ENCODE peak calls at places on chromosome 16, in four cellular contexts. V, I, K and F are unnamed samples.
A peak's percentile ranks its signal among the peaks of the same experiment; 100 is the strongest.

GRCh38 chr16:68642047-68642435 is 3.1 kb upstream of the CDH3 start:
- DNase-seq in V (no peak), I (no peak), K (no peak), F (no peak)

GRCh38 chr16:23342083-23342640 is 40.1 kb downstream of the SCNN1B start:
- DNase-seq in I (no peak), V (no peak), K (no peak), F (no peak)

GRCh38 chr16:59259074-59259963 is 525.2 kb upstream of the GOT2 start:
- DNase-seq in K (peak; percentile 23), I (no peak), V (no peak), F (no peak)

GRCh38 chr16:53080345-53081031 is 25.7 kb downstream of the CHD9 start:
- DNase-seq in I (peak; percentile 88), K (no peak), V (no peak), F (no peak)

GRCh38 chr16:86962913-86963312 is 354.3 kb downstream of the C16orf95 start:
- DNase-seq in V (no peak), I (peak; percentile 41), K (no peak), F (no peak)

GRCh38 chr16:87790278-87791023 is 24.7 kb upstream of the KLHDC4 start:
- DNase-seq in V (no peak), I (peak; percentile 94), K (no peak), F (no peak)

GRCh38 chr16:58222532-58223316 is 24.8 kb upstream of the CSNK2A2 start:
- DNase-seq in I (no peak), K (no peak), V (no peak), F (no peak)

GRCh38 chr16:79360267-79360666 is 240.3 kb downstream of the MAF start:
- DNase-seq in V (no peak), I (no peak), K (no peak), F (no peak)

GRCh38 chr16:69520800-69521602 is 44.8 kb upstream of the NFAT5 start:
- DNase-seq in I (no peak), K (peak; percentile 73), V (no peak), F (no peak)

GRCh38 chr16:12350945-12351344 is 374.4 kb downstream of the SNX29 start:
- DNase-seq in V (no peak), K (no peak), I (no peak), F (no peak)

GRCh38 chr16:75097941-75098897 is 18.4 kb downstream of the LDHD start:
- DNase-seq in K (peak; percentile 88), I (no peak), V (no peak), F (no peak)

GRCh38 chr16:65725156-65725845 is 603.4 kb upstream of the CDH11 start:
- DNase-seq in I (no peak), K (no peak), V (no peak), F (no peak)

GRCh38 chr16:4314532-4315184 is 1.2 kb upstream of the GLIS2 start:
- DNase-seq in I (peak; percentile 78), K (peak; percentile 52), V (no peak), F (no peak)

GRCh38 chr16:78705694-78706093 is 606.2 kb downstream of the WWOX start:
- DNase-seq in K (peak; percentile 78), I (no peak), V (no peak), F (no peak)

GRCh38 chr16:49003022-49003421 is 278.6 kb downstream of the CBLN1 start:
- DNase-seq in V (no peak), I (no peak), K (no peak), F (no peak)

GRCh38 chr16:12994402-12994801 is 93.0 kb downstream of the SHISA9 start:
- DNase-seq in V (no peak), I (no peak), K (no peak), F (no peak)

GRCh38 chr16:85173981-85174751 is 61.9 kb upstream of the CIBAR2 start:
- DNase-seq in K (no peak), V (no peak), I (peak; percentile 82), F (no peak)

GRCh38 chr16:12458591-12459400 is 344.9 kb downstream of the CPPED1 start:
- DNase-seq in I (no peak), V (no peak), K (peak; percentile 24), F (no peak)

GRCh38 chr16:71353736-71354135 is 4.8 kb upstream of the CALB2 start:
- DNase-seq in I (no peak), K (no peak), V (no peak), F (no peak)

GRCh38 chr16:68384293-68385255 is 63.7 kb downstream of the SMPD3 start:
- DNase-seq in I (no peak), V (no peak), K (peak; percentile 35), F (no peak)

GRCh38 chr16:57358527-57359095 is at the start of gene CCL22:
- DNase-seq in K (no peak), I (no peak), V (no peak), F (no peak)

GRCh38 chr16:87350681-87351319 is 32.8 kb downstream of the FBXO31 start:
- DNase-seq in K (no peak), I (no peak), V (peak; percentile 60), F (no peak)